ENCODE peak calls at places on chromosomes 11 and 22, in five cellular contexts. F, Z, N, G and Y are unnamed samples.

GRCh38 chr11:95154514-95154913 is 64.9 kb downstream of the ENDOD1 start:
- DNase-seq in F (peak; percentile 61), Z (no peak), N (no peak), G (peak; percentile 62), Y (peak; percentile 82)

GRCh38 chr22:45632791-45633515 is 38.7 kb upstream of the ATXN10 start:
- DNase-seq in F (no peak), Z (no peak), N (no peak), G (no peak), Y (no peak)

GRCh38 chr11:1758611-1759150 is 5.0 kb downstream of the CTSD start:
- DNase-seq in F (no peak), Z (no peak), N (no peak), G (no peak), Y (no peak)

GRCh38 chr11:134120143-134120850 is 51.4 kb downstream of the JAM3 start:
- DNase-seq in F (peak; percentile 70), Z (peak; percentile 71), N (peak; percentile 53), G (no peak), Y (no peak)

GRCh38 chr11:117833401-117833891 is 8.9 kb upstream of the FXYD2 start:
- DNase-seq in F (peak; percentile 80), Z (no peak), N (no peak), G (no peak), Y (peak; percentile 91)

GRCh38 chr11:44977493-44977984 is 26.9 kb upstream of the TP53I11 start:
- DNase-seq in F (no peak), Z (no peak), N (no peak), G (peak; percentile 36), Y (no peak)

GRCh38 chr22:42343136-42343484 is 72.7 kb upstream of the TCF20 start:
- DNase-seq in F (peak; percentile 51), Z (no peak), N (no peak), G (peak; percentile 21), Y (no peak)

GRCh38 chr11:78310500-78310909 is 107.1 kb downstream of the GAB2 start:
- DNase-seq in F (peak; percentile 67), Z (peak; percentile 66), N (peak; percentile 81), G (no peak), Y (peak; percentile 20)

GRCh38 chr11:115958089-115959000 is 454.1 kb upstream of the CADM1 start:
- DNase-seq in F (no peak), Z (no peak), N (no peak), G (no peak), Y (no peak)

GRCh38 chr22:25540128-25540790 is 24.2 kb upstream of the GRK3 start:
- DNase-seq in F (no peak), Z (no peak), N (no peak), G (no peak), Y (no peak)

GRCh38 chr11:112280268-112281126 is 19.8 kb upstream of the PLET1 start:
- DNase-seq in F (peak; percentile 54), Z (peak; percentile 73), N (peak; percentile 25), G (peak; percentile 79), Y (peak; percentile 89)

GRCh38 chr11:26227311-26227710 is 104.6 kb upstream of the ANO3 start:
- DNase-seq in F (no peak), Z (no peak), N (no peak), G (peak; percentile 43), Y (no peak)

GRCh38 chr11:129960216-129961214 is 42.1 kb downstream of the PRDM10 start:
- DNase-seq in F (no peak), Z (no peak), N (no peak), G (peak; percentile 9), Y (peak; percentile 39)

GRCh38 chr11:63537293-63538101 is 889 bp downstream of the PLAAT4 start:
- DNase-seq in F (peak; percentile 83), Z (peak; percentile 71), N (peak; percentile 65), G (no peak), Y (no peak)

GRCh38 chr11:115848080-115848479 is 343.9 kb upstream of the CADM1 start:
- DNase-seq in F (no peak), Z (no peak), N (no peak), G (no peak), Y (peak; percentile 67)

GRCh38 chr22:20316844-20317401 is 2.9 kb downstream of the DGCR6L start:
- DNase-seq in F (no peak), Z (no peak), N (no peak), G (no peak), Y (no peak)

GRCh38 chr22:21567456-21568206 is at the start of gene UBE2L3:
- DNase-seq in F (peak; percentile 88), Z (peak; percentile 75), N (peak; percentile 87), G (peak; percentile 83), Y (peak; percentile 83)

GRCh38 chr11:32105871-32106312 is 15.0 kb downstream of the RCN1 start:
- DNase-seq in F (no peak), Z (no peak), N (no peak), G (no peak), Y (no peak)

GRCh38 chr11:68018730-68019190 is 8.6 kb downstream of the ALDH3B1 start:
- DNase-seq in F (no peak), Z (no peak), N (no peak), G (no peak), Y (no peak)

GRCh38 chr11:76459846-76460245 is 15.0 kb downstream of the EMSY start:
- DNase-seq in F (no peak), Z (no peak), N (no peak), G (no peak), Y (no peak)

GRCh38 chr11:121665211-121665838 is 212.6 kb upstream of the SORL1-AS1 start:
- DNase-seq in F (no peak), Z (no peak), N (no peak), G (no peak), Y (no peak)

GRCh38 chr11:75351541-75352416 is at the start of gene ARRB1:
- DNase-seq in F (peak; percentile 83), Z (no peak), N (peak; percentile 77), G (peak; percentile 30), Y (peak; percentile 90)

GRCh38 chr22:41479671-41480396 is 10.9 kb downstream of the ACO2 start:
- DNase-seq in F (no peak), Z (no peak), N (no peak), G (no peak), Y (no peak)

GRCh38 chr11:42234381-42235035 is 775.1 kb upstream of the LRRC4C start:
- DNase-seq in F (no peak), Z (no peak), N (no peak), G (no peak), Y (no peak)

GRCh38 chr11:1344056-1344635 is 34.7 kb upstream of the TOLLIP start:
- DNase-seq in F (no peak), Z (no peak), N (no peak), G (no peak), Y (no peak)

GRCh38 chr11:105860105-105860504 is 161.9 kb downstream of the MSANTD4 start:
- DNase-seq in F (no peak), Z (no peak), N (no peak), G (no peak), Y (no peak)

GRCh38 chr22:49724893-49725489 is 102.7 kb downstream of the BRD1 start:
- DNase-seq in F (peak; percentile 49), Z (peak; percentile 57), N (peak; percentile 46), G (peak; percentile 49), Y (peak; percentile 80)

GRCh38 chr11:44709281-44709562 is 17.5 kb upstream of the TSPAN18 start:
- DNase-seq in F (no peak), Z (no peak), N (no peak), G (no peak), Y (peak; percentile 62)

GRCh38 chr22:48949375-48950149 is 878.1 kb downstream of the BRD1 start:
- DNase-seq in F (no peak), Z (peak; percentile 38), N (no peak), G (no peak), Y (no peak)

GRCh38 chr11:33689506-33689905 is 11.1 kb downstream of the C11orf91 start:
- DNase-seq in F (no peak), Z (no peak), N (no peak), G (no peak), Y (no peak)
- H3K4me1 ChIP-seq in F (peaks cover 13% of the 10 kb centered on the region), Z (peaks cover 37% of the 10 kb centered on the region), N (peaks cover 65% of the 10 kb centered on the region), G (peaks cover 60% of the 10 kb centered on the region), Y (peaks cover 14% of the 10 kb centered on the region)

GRCh38 chr11:8871283-8871775 is 39.7 kb upstream of the AKIP1 start:
- DNase-seq in F (peak; percentile 83), Z (peak; percentile 79), N (peak; percentile 76), G (peak; percentile 73), Y (peak; percentile 69)

GRCh38 chr11:8873966-8874365 is 37.0 kb upstream of the AKIP1 start:
- DNase-seq in F (no peak), Z (no peak), N (no peak), G (no peak), Y (no peak)

GRCh38 chr11:8870461-8871282 is 40.3 kb upstream of the AKIP1 start:
- DNase-seq in F (peak; percentile 76), Z (no peak), N (peak; percentile 57), G (peak; percentile 86), Y (peak; percentile 81)

GRCh38 chr11:8867856-8868705 is 42.9 kb upstream of the AKIP1 start:
- DNase-seq in F (no peak), Z (no peak), N (no peak), G (no peak), Y (no peak)

DNA sequence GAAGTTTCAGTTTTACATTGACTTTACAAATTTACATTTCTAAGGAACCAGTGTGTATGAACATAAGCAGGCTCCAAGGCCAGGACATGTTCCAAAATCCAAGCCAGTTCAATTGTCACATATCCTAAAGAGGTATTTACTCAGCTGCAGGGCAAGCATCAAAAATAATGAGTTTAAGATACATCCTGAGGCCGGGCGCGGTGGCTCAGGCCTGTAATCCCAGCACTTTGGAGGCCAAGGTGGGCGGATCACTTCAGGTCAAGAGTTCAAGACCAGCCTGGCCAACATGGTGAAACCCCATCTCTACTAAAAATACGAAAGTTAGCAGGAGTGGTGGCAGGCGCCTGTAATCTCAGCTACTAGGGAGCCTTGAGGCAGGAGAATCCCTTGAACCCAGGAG is 39.0 kb upstream of the AKIP1 start:
- DNase-seq in F (peak; percentile 47), Z (no peak), N (no peak), G (no peak), Y (no peak)
- H3K4me3 ChIP-seq in F (no peak overlapping the region), Z (no peak overlapping the region), N (peak overlapping the region; percentile 94), G (no peak overlapping the region), Y (no peak overlapping the region)

DNA sequence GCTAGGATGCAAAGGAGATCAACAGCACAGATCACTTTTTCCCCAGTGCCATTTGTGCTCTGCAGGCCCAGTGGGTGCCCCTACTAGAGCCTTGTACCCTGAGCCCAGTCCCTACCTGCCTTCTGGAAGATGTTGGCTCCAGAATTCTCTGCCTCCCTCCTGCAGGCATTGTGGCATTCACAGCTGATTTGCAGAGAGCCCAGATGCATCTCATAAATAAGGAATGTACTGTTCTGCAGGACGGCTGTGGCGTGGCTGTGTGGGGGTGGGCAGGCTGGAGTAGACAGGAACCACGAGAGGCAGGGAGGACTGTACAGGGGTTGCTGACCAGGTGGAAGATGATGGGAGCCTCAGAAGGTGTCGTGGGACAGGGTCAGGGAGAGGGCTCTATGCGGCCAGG is 11.2 kb upstream of the MIAT start:
- DNase-seq in F (no peak), Z (no peak), N (no peak), G (no peak), Y (no peak)
- H3K4me1 ChIP-seq in F (peaks cover 2% of the 10 kb centered on the region), Z (peaks cover 15% of the 10 kb centered on the region), N (peaks cover 25% of the 10 kb centered on the region), G (peaks cover 5% of the 10 kb centered on the region), Y (peaks cover 4% of the 10 kb centered on the region)

DNA sequence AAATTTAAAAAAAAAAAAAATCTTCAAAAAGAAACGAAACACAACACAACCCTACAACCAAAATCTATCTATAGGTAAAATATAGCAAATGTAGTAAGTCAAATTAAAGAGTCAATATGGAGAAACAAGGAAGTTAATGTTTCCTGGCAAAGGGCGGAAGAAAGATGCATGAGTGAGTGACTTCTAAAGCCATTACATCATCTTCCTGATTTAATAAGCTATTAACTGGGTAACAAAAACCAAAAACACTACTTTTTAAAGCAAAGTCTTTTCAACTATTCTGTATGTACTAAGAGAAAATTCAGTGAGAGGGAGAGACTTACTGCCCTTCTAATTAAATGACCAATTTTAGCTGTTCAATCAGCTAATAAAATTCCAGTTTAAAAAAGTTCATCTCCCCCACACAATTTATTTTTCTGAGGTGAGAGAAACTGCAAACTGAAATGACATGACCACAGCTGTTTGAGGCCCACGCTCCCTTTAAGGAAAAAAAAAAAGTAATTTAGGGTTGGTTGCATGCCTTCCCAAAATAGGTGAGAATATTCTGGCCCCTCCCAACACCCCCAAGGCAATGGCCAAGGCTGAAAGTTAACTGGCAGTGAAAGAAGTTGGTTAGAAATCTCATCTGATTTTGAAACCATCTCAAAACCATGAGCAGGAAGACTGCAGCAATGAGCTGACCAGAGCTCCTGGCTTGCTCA is 5.9 kb downstream of the SF1 start:
- DNase-seq in F (no peak), Z (no peak), N (no peak), G (no peak), Y (no peak)
- H3K4me3 ChIP-seq in F (no peak overlapping the region), Z (no peak overlapping the region), N (no peak overlapping the region), G (no peak overlapping the region), Y (no peak overlapping the region)